ENCODE peak calls at places on chromosomes 12 and 14, in eight cellular contexts. W, O, P, K, X, Z, L and C are unnamed samples.
A peak's percentile ranks its signal among the peaks of the same experiment; 100 is the strongest.

GRCh38 chr12:68406134-68406576 is 74.0 kb upstream of the MDM1 start:
- DNase-seq in W (peak; percentile 94), X (peak; percentile 79), P (peak; percentile 74), O (peak; percentile 99), K (peak; percentile 57), L (peak; percentile 40), Z (peak; percentile 94), C (peak; percentile 70)

GRCh38 chr14:53927171-53927570 is 29.5 kb downstream of the BMP4 start:
- DNase-seq in O (peak; percentile 8), K (no peak), W (no peak), Z (no peak), L (no peak), P (no peak), X (peak; percentile 36), C (no peak)

GRCh38 chr12:94140556-94140955 is 7.8 kb upstream of the PLXNC1 start:
- DNase-seq in W (no peak), Z (no peak), O (peak; percentile 39), K (no peak), P (peak; percentile 93), L (no peak), X (no peak), C (no peak)

GRCh38 chr12:4009979-4010704 is 136.9 kb upstream of the PARP11 start:
- DNase-seq in X (no peak), O (no peak), K (no peak), W (no peak), L (no peak), P (peak; percentile 39), Z (no peak), C (no peak)

GRCh38 chr12:55697686-55698085 is 10.0 kb downstream of the ITGA7 start:
- DNase-seq in X (no peak), P (no peak), L (no peak), K (no peak), O (no peak), Z (no peak), W (no peak), C (no peak)

GRCh38 chr12:2683283-2684025 is 111.3 kb upstream of the FKBP4 start:
- DNase-seq in P (no peak), Z (no peak), L (no peak), O (no peak), K (no peak), W (no peak), X (no peak), C (no peak)

GRCh38 chr12:124687695-124688301 is 120.4 kb upstream of the NCOR2 start:
- DNase-seq in P (peak; percentile 74), Z (peak; percentile 56), X (no peak), K (no peak), W (peak; percentile 70), O (peak; percentile 75), L (no peak), C (no peak)

GRCh38 chr12:120249875-120250795 is 15.4 kb downstream of the PXN start:
- DNase-seq in L (peak; percentile 51), W (peak; percentile 31), Z (peak; percentile 90), X (no peak), K (no peak), P (peak; percentile 47), O (peak; percentile 59), C (no peak)

GRCh38 chr12:64679487-64679983 is 69.2 kb downstream of the RASSF3 start:
- DNase-seq in O (peak; percentile 76), K (peak; percentile 69), P (no peak), X (peak; percentile 74), W (peak; percentile 83), L (peak; percentile 67), Z (peak; percentile 78), C (no peak)

GRCh38 chr12:98397323-98398105 is 117.9 kb upstream of the TMPO start:
- DNase-seq in Z (peak; percentile 74), L (peak; percentile 75), W (peak; percentile 80), P (peak; percentile 97), X (peak; percentile 42), O (peak; percentile 78), K (peak; percentile 59), C (peak; percentile 33)

GRCh38 chr14:74038015-74038859 is 19.1 kb downstream of the BBOF1 start:
- DNase-seq in L (no peak), K (peak; percentile 38), P (no peak), Z (no peak), X (peak; percentile 32), W (peak; percentile 72), O (peak; percentile 76), C (no peak)

GRCh38 chr14:34425095-34425851 is 36.8 kb downstream of the SPTSSA start:
- DNase-seq in K (no peak), P (no peak), X (no peak), W (no peak), O (no peak), L (no peak), Z (no peak), C (no peak)

GRCh38 chr12:69688496-69689427 is 10.3 kb downstream of the BEST3 start:
- DNase-seq in P (peak; percentile 95), O (peak; percentile 89), L (no peak), K (peak; percentile 89), W (peak; percentile 88), X (peak; percentile 95), Z (peak; percentile 20), C (peak; percentile 77)

GRCh38 chr12:49232940-49233841 is 31.7 kb upstream of the TUBA1C start:
- DNase-seq in K (no peak), X (peak; percentile 62), W (no peak), L (no peak), O (peak; percentile 52), P (peak; percentile 88), Z (peak; percentile 75), C (no peak)

GRCh38 chr14:105525861-105526780 is at the start of gene TMEM121:
- DNase-seq in O (no peak), Z (no peak), K (no peak), L (no peak), P (peak; percentile 76), X (no peak), W (no peak), C (no peak)

GRCh38 chr14:73752297-73752992 is 38.3 kb upstream of the PNMA1 start:
- DNase-seq in X (peak; percentile 70), O (peak; percentile 87), L (peak; percentile 55), Z (peak; percentile 81), W (peak; percentile 89), K (peak; percentile 79), P (no peak), C (peak; percentile 63)

DNA sequence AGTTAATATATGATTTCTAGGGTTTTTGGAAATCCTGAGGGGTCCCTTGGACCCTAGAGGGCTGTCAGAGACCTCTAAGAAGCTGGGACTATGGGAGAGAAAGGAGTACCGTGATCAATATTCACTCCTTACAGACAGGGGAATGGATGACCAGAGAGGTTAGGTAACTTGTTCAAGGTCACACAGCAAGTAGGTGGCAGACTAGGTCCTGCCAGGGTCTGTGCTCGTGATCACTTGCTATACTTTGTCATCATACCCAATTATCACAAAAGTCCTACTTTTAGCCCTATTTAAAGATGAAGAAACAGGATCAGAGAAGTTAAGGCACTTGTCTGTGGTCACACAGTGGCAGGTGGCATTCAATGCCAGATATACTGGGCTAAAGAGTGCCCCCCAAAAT is 42.9 kb downstream of the WSCD2 start:
- DNase-seq in W (no peak), O (no peak), P (no peak), X (no peak), K (no peak), L (no peak), Z (no peak), C (no peak)
- TF ChIP-seq CTCF in W (no peak), O (no peak), P (no peak), X (no peak), K (no peak), L (no peak), Z (no peak), C (no peak)

GRCh38 chr14:101249676-101250036 is 311.6 kb upstream of the DIO3 start:
- DNase-seq in L (no peak), K (no peak), P (peak; percentile 26), W (no peak), O (no peak), Z (no peak), X (no peak), C (no peak)
- H3K4me3 ChIP-seq in L (no peak overlapping the region), K (no peak overlapping the region), P (no peak overlapping the region), W (no peak overlapping the region), O (no peak overlapping the region), Z (no peak overlapping the region), X (no peak overlapping the region), C (no peak overlapping the region)

GRCh38 chr14:78486621-78487020 is 316.4 kb downstream of the NRXN3 start:
- DNase-seq in K (no peak), X (no peak), O (no peak), L (no peak), P (no peak), W (no peak), Z (no peak), C (no peak)

GRCh38 chr14:78484002-78484401 is 313.8 kb downstream of the NRXN3 start:
- DNase-seq in P (peak; percentile 41), X (no peak), L (no peak), W (no peak), Z (no peak), O (no peak), K (no peak), C (no peak)

GRCh38 chr14:78491015-78491414 is 320.8 kb downstream of the NRXN3 start:
- DNase-seq in L (no peak), P (no peak), X (no peak), Z (no peak), K (no peak), O (no peak), W (no peak), C (no peak)

GRCh38 chr14:78486081-78486480 is 315.9 kb downstream of the NRXN3 start:
- DNase-seq in W (no peak), X (no peak), Z (no peak), O (no peak), P (peak; percentile 54), K (no peak), L (no peak), C (no peak)
- TF ChIP-seq CTCF in W (no peak), X (no peak), Z (no peak), O (no peak), P (no peak), K (no peak), L (no peak), C (no peak)

GRCh38 chr14:68551045-68551683 is 241.7 kb downstream of the ZFP36L1 start:
- DNase-seq in K (no peak), W (no peak), P (no peak), O (peak; percentile 28), Z (no peak), L (no peak), X (no peak), C (no peak)

GRCh38 chr14:68552075-68552474 is 240.8 kb downstream of the ZFP36L1 start:
- DNase-seq in W (no peak), K (no peak), O (no peak), X (no peak), Z (no peak), P (no peak), L (no peak), C (no peak)

GRCh38 chr14:68553326-68553725 is 239.5 kb downstream of the ZFP36L1 start:
- DNase-seq in O (peak; percentile 24), W (peak; percentile 53), L (no peak), K (no peak), P (peak; percentile 25), X (no peak), Z (peak; percentile 45), C (no peak)

GRCh38 chr14:68554231-68554630 is 238.6 kb downstream of the ZFP36L1 start:
- DNase-seq in W (no peak), K (no peak), O (no peak), L (no peak), P (peak; percentile 52), Z (no peak), X (no peak), C (no peak)

DNA sequence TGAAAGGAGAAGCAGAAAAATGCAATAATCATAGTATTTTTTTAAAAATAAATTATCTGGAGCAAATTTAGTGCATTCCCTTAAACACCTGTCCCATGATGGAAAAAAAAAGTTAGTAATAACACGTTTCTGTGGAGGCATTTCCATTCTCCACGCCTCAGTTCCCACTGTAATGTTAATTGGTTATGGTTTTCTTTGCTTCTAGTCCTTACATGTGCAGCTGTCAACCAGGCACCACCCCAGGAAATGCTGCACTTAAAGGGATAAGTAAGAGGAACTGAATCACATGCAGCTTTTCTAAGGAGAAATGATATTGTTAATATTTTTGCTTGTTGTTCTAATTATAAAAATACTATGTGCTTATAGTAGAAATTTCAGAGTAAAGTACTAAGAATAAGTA is 240.3 kb downstream of the ZFP36L1 start:
- DNase-seq in W (peak; percentile 46), P (no peak), K (peak; percentile 72), X (peak; percentile 46), L (peak; percentile 51), Z (no peak), O (peak; percentile 60), C (no peak)
- H3K4me3 ChIP-seq in W (no peak overlapping the region), P (no peak overlapping the region), K (no peak overlapping the region), X (no peak overlapping the region), L (no peak overlapping the region), Z (no peak overlapping the region), O (no peak overlapping the region), C (no peak overlapping the region)